ENCODE peak calls at places on chromosomes 1 and 21, in ten cellular contexts. K is stimulated activated CD8-positive, alpha-beta memory T cell treated with anti-CD3 and anti-CD28 coated beads, Interleukin-7, amount 100 ng/mL, for 1 hour; H is coronary artery; B is H54; S is NCI-H2081 treated with DMSO at 0.1 percent for 48 hours; V is activated T-helper 9 cell treated with anti-CD3 and anti-CD28 coated beads, Interleukin-2, amount 50 U/mL, for 16 hours; L is endothelial cell; X is central memory CD8-positive, alpha-beta T cell; P is T-cell; R is cardiac muscle cell. Y is an unnamed sample.

GRCh38 chr1:160127865-160128523 is 12.4 kb downstream of the ATP1A2 start:
- DNase-seq in K (no peak), H (no peak), B (peak; percentile 71), S (no peak), V (no peak), L (no peak), X (no peak), P (no peak), R (peak; percentile 54), Y (no peak)

GRCh38 chr1:17189632-17190525 is 15.0 kb upstream of the PADI1 start:
- DNase-seq in K (no peak), H (peak; percentile 59), B (peak; percentile 53), S (no peak), V (no peak), L (no peak), X (no peak), P (no peak), R (peak; percentile 98), Y (peak; percentile 57)

GRCh38 chr1:210597555-210598134 is 268.9 kb downstream of the HHAT start:
- DNase-seq in K (no peak), H (no peak), B (peak; percentile 40), S (no peak), V (no peak), L (no peak), X (no peak), P (no peak), R (peak; percentile 84), Y (peak; percentile 26)

GRCh38 chr1:51168946-51169345 is 66.9 kb downstream of the C1orf185 start:
- DNase-seq in K (no peak), H (no peak), B (no peak), S (no peak), V (no peak), L (no peak), X (no peak), P (no peak), R (no peak), Y (no peak)

GRCh38 chr1:206690516-206690915 is 5.8 kb downstream of the MAPKAPK2 start:
- DNase-seq in K (no peak), H (no peak), B (no peak), S (no peak), V (no peak), L (no peak), X (no peak), P (no peak), R (no peak), Y (no peak)

GRCh38 chr1:239719642-239720258 is 333.4 kb downstream of the CHRM3 start:
- DNase-seq in K (peak; percentile 18), H (no peak), B (no peak), S (no peak), V (peak; percentile 10), L (peak; percentile 4), X (no peak), P (peak; percentile 67), R (no peak), Y (no peak)

GRCh38 chr1:38872401-38873026 is 634 bp downstream of the MYCBP start:
- DNase-seq in K (no peak), H (no peak), B (peak; percentile 29), S (no peak), V (peak; percentile 4), L (peak; percentile 30), X (no peak), P (no peak), R (peak; percentile 38), Y (no peak)

GRCh38 chr21:37337179-37337578 is 29.4 kb upstream of the DYRK1A start:
- DNase-seq in K (no peak), H (no peak), B (no peak), S (no peak), V (no peak), L (no peak), X (no peak), P (no peak), R (no peak), Y (no peak)

GRCh38 chr1:237910834-237911233 is 20.1 kb upstream of the ZP4 start:
- DNase-seq in K (no peak), H (no peak), B (no peak), S (no peak), V (no peak), L (no peak), X (no peak), P (no peak), R (no peak), Y (no peak)

GRCh38 chr1:42747125-42747524 is 7.1 kb upstream of the CLDN19 start:
- DNase-seq in K (peak; percentile 31), H (no peak), B (peak; percentile 26), S (no peak), V (peak; percentile 17), L (peak; percentile 55), X (no peak), P (peak; percentile 19), R (peak; percentile 35), Y (no peak)

GRCh38 chr1:209387969-209388329 is 195.6 kb upstream of the CAMK1G start:
- DNase-seq in K (no peak), H (no peak), B (no peak), S (no peak), V (no peak), L (no peak), X (no peak), P (no peak), R (peak; percentile 51), Y (no peak)

GRCh38 chr1:45621501-45621836 is 2.4 kb downstream of the CCDC17 start:
- DNase-seq in K (no peak), H (no peak), B (no peak), S (no peak), V (no peak), L (no peak), X (no peak), P (no peak), R (no peak), Y (no peak)

GRCh38 chr1:1958071-1958541 is 39.0 kb upstream of the TMEM52 start:
- DNase-seq in K (no peak), H (no peak), B (no peak), S (no peak), V (no peak), L (no peak), X (no peak), P (no peak), R (no peak), Y (no peak)

GRCh38 chr1:32779242-32779641 is 37.9 kb downstream of the YARS1 start:
- DNase-seq in K (no peak), H (no peak), B (no peak), S (no peak), V (no peak), L (no peak), X (no peak), P (no peak), R (no peak), Y (no peak)

GRCh38 chr1:101073836-101074235 is 48.3 kb upstream of the DPH5 start:
- DNase-seq in K (no peak), H (no peak), B (no peak), S (no peak), V (no peak), L (no peak), X (no peak), P (no peak), R (no peak), Y (no peak)

GRCh38 chr1:117566556-117566955 is 39.3 kb upstream of the TENT5C start:
- DNase-seq in K (no peak), H (no peak), B (no peak), S (no peak), V (no peak), L (no peak), X (no peak), P (no peak), R (no peak), Y (no peak)

GRCh38 chr1:25096307-25097150 is 135.8 kb downstream of the SYF2 start:
- DNase-seq in K (no peak), H (no peak), B (no peak), S (no peak), V (no peak), L (no peak), X (no peak), P (no peak), R (no peak), Y (no peak)

GRCh38 chr1:111131693-111132092 is 8.2 kb downstream of the DRAM2 start:
- DNase-seq in K (no peak), H (no peak), B (no peak), S (no peak), V (no peak), L (no peak), X (no peak), P (no peak), R (no peak), Y (no peak)

GRCh38 chr1:78177708-78178270 is 132.0 kb downstream of the GIPC2 start:
- DNase-seq in K (no peak), H (no peak), B (no peak), S (no peak), V (no peak), L (no peak), X (no peak), P (no peak), R (no peak), Y (no peak)

GRCh38 chr1:15775706-15776105 is 17.1 kb downstream of the FBLIM1 start:
- DNase-seq in K (no peak), H (no peak), B (no peak), S (no peak), V (no peak), L (no peak), X (no peak), P (no peak), R (peak; percentile 51), Y (no peak)

GRCh38 chr1:101520302-101520701 is 283.5 kb downstream of the S1PR1 start:
- DNase-seq in K (no peak), H (no peak), B (peak; percentile 4), S (no peak), V (no peak), L (peak; percentile 40), X (no peak), P (no peak), R (peak; percentile 69), Y (peak; percentile 3)

GRCh38 chr1:60149254-60149653 is 75.7 kb upstream of the C1orf87 start:
- DNase-seq in K (no peak), H (no peak), B (no peak), S (no peak), V (no peak), L (peak; percentile 5), X (no peak), P (no peak), R (no peak), Y (no peak)